ENCODE peak calls at places on chromosomes 16 and 17, in eight cellular contexts. S, Z, K, Y, G, N, W and J are unnamed samples.

GRCh38 chr17:6675426-6675825 is 23.9 kb downstream of the C17orf100 start:
- DNase-seq in S (no peak), Z (no peak), K (no peak), Y (no peak), G (no peak), N (no peak), W (no peak), J (no peak)

GRCh38 chr17:27929990-27930389 is 36.8 kb upstream of the LYRM9 start:
- DNase-seq in S (no peak), Z (no peak), K (no peak), Y (peak), G (peak), N (no peak), W (no peak), J (peak)

GRCh38 chr16:1960665-1961630 is 1.6 kb downstream of the NDUFB10 start:
- DNase-seq in S (no peak), Z (peak), K (peak), Y (peak), G (no peak), N (peak), W (no peak), J (peak)

GRCh38 chr16:56351481-56351880 is 73.9 kb downstream of the AMFR start:
- DNase-seq in S (no peak), Z (no peak), K (no peak), Y (no peak), G (no peak), N (no peak), W (no peak), J (no peak)

GRCh38 chr17:43637563-43638323 is 24.0 kb downstream of the MEOX1 start:
- DNase-seq in S (no peak), Z (no peak), K (no peak), Y (no peak), G (no peak), N (no peak), W (no peak), J (no peak)

GRCh38 chr17:80212962-80213650 is 7.0 kb downstream of the SGSH start:
- DNase-seq in S (no peak), Z (no peak), K (no peak), Y (no peak), G (no peak), N (no peak), W (no peak), J (no peak)

GRCh38 chr16:11877374-11877773 is 26.0 kb upstream of the RSL1D1 start:
- DNase-seq in S (no peak), Z (no peak), K (no peak), Y (peak), G (no peak), N (no peak), W (no peak), J (peak)

GRCh38 chr16:85749686-85750020 is 1.2 kb downstream of the C16orf74 start:
- DNase-seq in S (no peak), Z (no peak), K (no peak), Y (no peak), G (no peak), N (no peak), W (no peak), J (no peak)

GRCh38 chr17:63096426-63096825 is 130.4 kb downstream of the TANC2 start:
- DNase-seq in S (no peak), Z (no peak), K (no peak), Y (peak), G (no peak), N (no peak), W (peak), J (peak)

GRCh38 chr17:15233022-15233805 is 31.9 kb downstream of the PMP22 start:
- DNase-seq in S (no peak), Z (peak), K (no peak), Y (peak), G (peak), N (no peak), W (peak), J (peak)